ENCODE peak calls at places on chromosome 5, in four cellular contexts. W is IMR-90, N is mesendoderm, A is H9. H is an unnamed sample.

GRCh38 chr5:99900302-99900811 is 634.8 kb upstream of the FAM174A start:
- DNase-seq in W (no peak), A (no peak), N (no peak), H (no peak)

GRCh38 chr5:102049517-102049916 is 246.6 kb downstream of the SLCO4C1 start:
- DNase-seq in A (no peak), N (no peak), W (no peak), H (no peak)

GRCh38 chr5:78007232-78007631 is 231.1 kb upstream of the TBCA start:
- DNase-seq in N (no peak), W (no peak), A (no peak), H (no peak)

GRCh38 chr5:78483809-78484521 is 123.5 kb downstream of the SCAMP1 start:
- DNase-seq in A (no peak), W (peak), N (no peak), H (no peak)

GRCh38 chr5:149853019-149853648 is 91.5 kb downstream of the PDE6A start:
- DNase-seq in N (peak), W (peak), A (peak), H (peak)

GRCh38 chr5:42547146-42547545 is 123.9 kb downstream of the GHR start:
- DNase-seq in A (no peak), N (no peak), W (peak), H (no peak)

GRCh38 chr5:3600106-3600997 is 4.7 kb downstream of the IRX1 start:
- DNase-seq in W (no peak), A (peak), N (peak), H (no peak)

GRCh38 chr5:146426305-146426704 is 20.8 kb upstream of the TCERG1 start:
- DNase-seq in A (no peak), N (no peak), W (no peak), H (no peak)

GRCh38 chr5:16025681-16026080 is 153.9 kb downstream of the MARCHF11 start:
- DNase-seq in A (no peak), W (no peak), N (peak), H (no peak)

GRCh38 chr5:154466671-154467070 is 11.4 kb downstream of the HAND1 start:
- DNase-seq in N (peak), A (no peak), W (peak), H (no peak)

GRCh38 chr5:131630208-131630962 is 4.6 kb downstream of the RAPGEF6 start:
- DNase-seq in N (no peak), A (no peak), W (no peak), H (no peak)

GRCh38 chr5:131628990-131629389 is 6.0 kb downstream of the RAPGEF6 start:
- DNase-seq in N (no peak), W (peak), A (no peak), H (no peak)

GRCh38 chr5:131630963-131631350 is 4.1 kb downstream of the RAPGEF6 start:
- DNase-seq in A (no peak), N (no peak), W (peak), H (no peak)

GRCh38 chr5:131622633-131623032 is 12.4 kb downstream of the RAPGEF6 start:
- DNase-seq in A (no peak), N (no peak), W (peak), H (no peak)

DNA sequence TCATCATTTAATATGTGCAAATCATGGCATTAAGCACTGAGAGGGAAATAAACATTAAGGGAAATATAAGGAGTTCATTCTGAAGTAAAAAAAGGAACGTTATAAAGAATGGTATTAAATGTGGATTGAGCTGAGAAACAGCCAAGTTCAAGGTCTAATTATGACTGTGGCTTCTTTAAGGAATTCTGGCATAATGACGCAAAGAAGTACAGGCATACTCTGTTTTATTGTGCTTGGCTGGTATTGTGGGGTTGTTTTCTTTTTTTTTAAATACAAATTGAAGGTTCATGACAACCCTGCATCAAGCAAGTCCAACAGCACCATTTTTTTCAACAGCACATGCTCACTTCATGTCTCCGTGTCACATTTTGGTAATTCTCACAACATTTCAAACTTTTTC is 7.6 kb downstream of the RAPGEF6 start:
- DNase-seq in W (no peak), N (no peak), A (no peak), H (no peak)
- H3K56ac ChIP-seq in W (no peak), N (no peak), A (no peak), H (no peak)

GRCh38 chr5:169039592-169039991 is 261.3 kb downstream of the SLIT3 start:
- DNase-seq in N (no peak), W (no peak), A (no peak), H (no peak)

GRCh38 chr5:169041180-169041579 is 259.8 kb downstream of the SLIT3 start:
- DNase-seq in A (no peak), N (no peak), W (no peak), H (no peak)

DNA sequence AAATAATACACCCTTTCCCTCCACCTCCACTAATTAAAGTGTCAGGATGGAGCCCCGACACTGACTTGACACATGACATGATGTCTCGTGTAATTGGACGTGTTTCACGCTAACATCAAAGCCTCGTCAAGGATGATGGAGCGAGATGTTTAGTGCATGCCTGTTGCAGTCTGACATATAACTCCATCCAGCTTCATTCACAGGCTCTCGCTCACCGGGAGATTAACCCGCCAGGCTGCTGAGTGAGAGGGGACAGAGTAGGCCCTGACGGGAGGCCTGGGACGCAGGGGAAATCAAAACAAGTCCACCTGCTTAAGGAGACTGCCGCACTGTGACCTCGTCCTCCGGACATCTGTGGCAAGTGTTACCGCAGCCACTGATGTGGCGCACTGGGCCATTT is 263.5 kb downstream of the SLIT3 start:
- DNase-seq in W (no peak), N (no peak), A (no peak), H (no peak)
- H3K56ac ChIP-seq in W (no peak), N (no peak), A (no peak), H (no peak)

GRCh38 chr5:138819065-138819464 is 56.1 kb downstream of the LRRTM2 start:
- DNase-seq in A (no peak), N (no peak), W (peak), H (no peak)
- H3K56ac ChIP-seq in A (no peak), N (no peak), W (no peak), H (no peak)

GRCh38 chr5:178357127-178357526 is 124.5 kb upstream of the PHYKPL start:
- DNase-seq in W (no peak), A (peak), N (peak), H (peak)
- H3K56ac ChIP-seq in W (no peak), A (no peak), N (no peak), H (no peak)

DNA sequence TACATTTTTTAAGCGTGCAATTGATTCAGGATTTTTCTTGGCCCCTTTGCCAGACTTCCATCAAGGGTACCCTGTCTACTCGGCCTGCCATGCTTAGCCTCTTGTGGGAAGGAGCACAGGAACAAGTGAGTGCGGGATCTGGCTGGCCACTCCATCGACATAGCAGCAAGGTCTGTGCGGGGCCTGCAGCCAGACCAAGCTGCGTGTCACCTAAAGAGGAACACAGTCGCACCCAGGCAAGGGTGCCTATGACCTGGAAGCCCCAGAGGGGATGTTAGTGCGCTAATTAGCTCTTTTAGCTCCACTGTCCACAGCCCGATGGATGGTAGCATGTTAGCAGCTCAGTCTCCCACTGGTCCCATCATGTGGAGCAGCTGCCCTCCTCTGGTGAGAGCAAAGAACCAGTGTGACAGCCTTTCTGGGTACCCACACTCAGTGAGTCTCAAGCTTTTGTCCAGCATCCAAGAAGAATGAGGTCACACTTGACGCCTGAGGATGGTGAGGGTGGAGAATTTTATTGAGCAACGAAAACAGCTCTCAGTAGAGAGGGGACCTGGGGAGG is 38.7 kb downstream of the FTMT start:
- DNase-seq in W (no peak), A (peak), N (peak), H (no peak)
- H3K56ac ChIP-seq in W (no peak), A (no peak), N (no peak), H (no peak)

GRCh38 chr5:28110756-28111155 is 1072.4 kb upstream of the CDH9 start:
- DNase-seq in N (no peak), W (no peak), A (no peak), H (no peak)
- H3K56ac ChIP-seq in N (no peak), W (no peak), A (no peak), H (no peak)

DNA sequence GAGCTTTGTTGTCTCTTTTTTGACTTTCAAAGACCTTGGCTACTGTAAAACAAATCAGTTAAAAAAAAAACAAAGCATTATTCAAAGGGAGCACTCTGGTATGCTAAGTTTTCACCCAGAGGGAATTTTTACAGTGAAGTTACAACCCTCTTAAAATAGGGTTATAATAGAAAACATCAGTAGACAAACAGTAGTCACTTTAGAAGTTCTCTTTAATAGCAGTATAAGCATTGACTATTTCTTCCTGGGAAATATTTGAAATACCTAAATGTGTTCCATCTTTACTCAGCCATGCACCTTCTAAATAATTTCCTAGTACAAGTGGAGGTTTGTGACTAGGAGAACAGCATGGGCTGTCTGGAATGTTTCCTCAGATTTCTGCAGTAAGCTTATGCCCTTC is 191.7 kb downstream of the ZNF608 start:
- DNase-seq in A (no peak), N (no peak), W (no peak), H (no peak)
- H3K56ac ChIP-seq in A (no peak), N (no peak), W (no peak), H (no peak)

DNA sequence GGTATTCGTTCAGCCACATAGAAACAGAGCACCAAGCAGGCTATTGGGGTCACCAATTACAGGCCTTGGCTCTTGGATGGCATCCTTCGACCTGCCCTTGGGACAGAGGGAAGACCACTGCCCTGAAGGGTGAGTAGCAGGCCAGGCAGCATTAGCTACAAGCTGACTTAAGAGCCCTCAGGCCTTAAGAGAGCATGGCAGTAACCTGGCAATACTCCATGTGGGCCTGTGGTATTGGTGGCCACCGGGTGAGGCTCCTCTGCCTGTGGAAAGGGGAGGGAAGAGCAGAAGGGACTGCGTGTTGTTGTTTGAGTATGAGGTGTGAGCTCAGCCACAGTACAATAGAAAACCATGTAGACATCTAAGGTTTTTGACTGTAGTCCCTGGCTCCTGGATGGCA is 170.6 kb downstream of the MCTP1 start:
- DNase-seq in N (no peak), A (no peak), W (no peak), H (no peak)
- H3K56ac ChIP-seq in N (no peak), A (no peak), W (no peak), H (no peak)